ENCODE peak calls at places on chromosomes 6 and 20, in five cellular contexts. E is AG09309, W is MM.1S, Y is heart left ventricle, A is pancreas. F is an unnamed sample.

GRCh38 chr6:111875741-111876140 is 2.5 kb upstream of the FYN start:
- DNase-seq in Y (no peak), E (no peak), W (no peak), A (no peak), F (no peak)

GRCh38 chr6:63066053-63066704 is 145.1 kb upstream of the FKBP1C start:
- DNase-seq in W (peak), A (no peak), E (no peak), Y (no peak), F (no peak)

GRCh38 chr6:133631421-133631820 is 257.5 kb upstream of the TCF21 start:
- DNase-seq in A (no peak), Y (no peak), W (no peak), E (no peak), F (peak)

GRCh38 chr20:63639093-63639860 is 12.4 kb upstream of the GMEB2 start:
- DNase-seq in W (no peak), Y (peak), E (no peak), A (no peak), F (no peak)

GRCh38 chr6:11381801-11382513 is 149.5 kb upstream of the NEDD9 start:
- DNase-seq in A (no peak), Y (no peak), W (peak), E (no peak), F (no peak)

GRCh38 chr6:148251286-148251685 is 91.4 kb upstream of the SASH1 start:
- DNase-seq in A (no peak), W (no peak), Y (no peak), E (no peak), F (no peak)

GRCh38 chr20:43448748-43449535 is 8.8 kb upstream of the SRSF6 start:
- DNase-seq in E (no peak), Y (no peak), W (peak), A (no peak), F (no peak)

GRCh38 chr6:125670586-125670985 is 78.8 kb upstream of the HEY2 start:
- DNase-seq in W (no peak), E (no peak), A (no peak), Y (no peak), F (peak)

GRCh38 chr20:41497186-41497895 is 120.8 kb downstream of the CHD6 start:
- DNase-seq in E (no peak), W (no peak), A (no peak), Y (no peak), F (no peak)

GRCh38 chr6:93412452-93412851 is 6.9 kb downstream of the EPHA7 start:
- DNase-seq in Y (no peak), A (no peak), E (no peak), W (no peak), F (no peak)

GRCh38 chr6:143872211-143872610 is 7.9 kb downstream of the ZC2HC1B start:
- DNase-seq in E (no peak), W (peak), Y (no peak), A (no peak), F (no peak)

GRCh38 chr6:16949696-16950095 is 152.2 kb upstream of the STMND1 start:
- DNase-seq in W (no peak), A (no peak), E (peak), Y (no peak), F (no peak)

GRCh38 chr6:43113431-43114260 is 37.5 kb downstream of the PTK7 start:
- DNase-seq in W (no peak), A (no peak), Y (no peak), E (no peak), F (no peak)

GRCh38 chr20:19987046-19987445 is 30.1 kb upstream of the NAA20 start:
- DNase-seq in A (no peak), E (no peak), W (no peak), Y (no peak), F (no peak)

GRCh38 chr6:136598048-136598447 is 47.8 kb upstream of the MAP7 start:
- DNase-seq in A (no peak), Y (no peak), E (no peak), W (no peak), F (no peak)

GRCh38 chr20:50460608-50461268 is 49.4 kb upstream of the PTPN1 start:
- DNase-seq in A (peak), E (no peak), Y (peak), W (peak), F (no peak)

GRCh38 chr6:8556370-8557018 is 121.1 kb upstream of the SLC35B3 start:
- DNase-seq in Y (no peak), W (no peak), A (no peak), E (no peak), F (no peak)

GRCh38 chr6:135496805-135497411 is 632 bp downstream of the AHI1 start:
- DNase-seq in W (no peak), A (no peak), Y (no peak), E (no peak), F (no peak)

GRCh38 chr6:135499441-135500340 is 2.2 kb upstream of the AHI1 start:
- DNase-seq in E (no peak), A (no peak), W (no peak), Y (no peak), F (no peak)

GRCh38 chr6:135493218-135493961 is 4.2 kb downstream of the AHI1 start:
- DNase-seq in A (no peak), Y (no peak), E (no peak), W (no peak), F (no peak)

GRCh38 chr6:135498178-135498841 is 770 bp upstream of the AHI1 start:
- DNase-seq in A (peak), E (peak), W (peak), Y (no peak), F (peak)

GRCh38 chr6:135497412-135498177 is at the start of gene AHI1:
- DNase-seq in W (peak), Y (peak), A (peak), E (peak), F (peak)
- TF ChIP-seq CTCF in W (no peak), Y (peak), A (no peak), E (no peak), F (no peak)

GRCh38 chr6:88008821-88009220 is 38.8 kb upstream of the SPACA1 start:
- DNase-seq in E (no peak), W (no peak), A (no peak), Y (no peak), F (no peak)
- H3K4me3 ChIP-seq in E (no peak), W (no peak), A (no peak), Y (no peak), F (no peak)

GRCh38 chr6:14129572-14129971 is 12.0 kb downstream of the CD83 start:
- DNase-seq in Y (no peak), A (no peak), E (peak), W (peak), F (peak)
- TF ChIP-seq CTCF in Y (peak), A (no peak), E (peak), W (peak), F (peak)

DNA sequence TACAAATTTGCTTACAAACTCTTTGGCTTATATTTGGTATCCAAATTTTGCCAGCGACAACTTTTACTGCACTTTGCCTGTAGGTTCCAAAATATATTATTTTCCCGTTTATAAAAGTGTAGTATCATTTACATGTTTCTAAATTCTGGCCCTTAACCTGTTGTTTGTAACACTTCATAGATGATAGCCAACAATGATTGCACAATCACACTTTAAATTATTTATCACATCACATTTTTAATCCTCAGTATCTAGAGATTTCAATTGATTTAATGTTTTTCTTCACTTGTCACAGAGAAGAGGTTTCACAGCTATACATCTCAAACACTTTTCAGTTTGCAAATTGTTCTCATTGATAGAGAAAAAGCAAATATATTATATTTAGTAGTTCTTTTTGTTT is 1151.2 kb upstream of the EYS start:
- DNase-seq in Y (no peak), A (no peak), W (no peak), E (no peak), F (no peak)
- H3K4me3 ChIP-seq in Y (no peak), A (no peak), W (no peak), E (no peak), F (no peak)

DNA sequence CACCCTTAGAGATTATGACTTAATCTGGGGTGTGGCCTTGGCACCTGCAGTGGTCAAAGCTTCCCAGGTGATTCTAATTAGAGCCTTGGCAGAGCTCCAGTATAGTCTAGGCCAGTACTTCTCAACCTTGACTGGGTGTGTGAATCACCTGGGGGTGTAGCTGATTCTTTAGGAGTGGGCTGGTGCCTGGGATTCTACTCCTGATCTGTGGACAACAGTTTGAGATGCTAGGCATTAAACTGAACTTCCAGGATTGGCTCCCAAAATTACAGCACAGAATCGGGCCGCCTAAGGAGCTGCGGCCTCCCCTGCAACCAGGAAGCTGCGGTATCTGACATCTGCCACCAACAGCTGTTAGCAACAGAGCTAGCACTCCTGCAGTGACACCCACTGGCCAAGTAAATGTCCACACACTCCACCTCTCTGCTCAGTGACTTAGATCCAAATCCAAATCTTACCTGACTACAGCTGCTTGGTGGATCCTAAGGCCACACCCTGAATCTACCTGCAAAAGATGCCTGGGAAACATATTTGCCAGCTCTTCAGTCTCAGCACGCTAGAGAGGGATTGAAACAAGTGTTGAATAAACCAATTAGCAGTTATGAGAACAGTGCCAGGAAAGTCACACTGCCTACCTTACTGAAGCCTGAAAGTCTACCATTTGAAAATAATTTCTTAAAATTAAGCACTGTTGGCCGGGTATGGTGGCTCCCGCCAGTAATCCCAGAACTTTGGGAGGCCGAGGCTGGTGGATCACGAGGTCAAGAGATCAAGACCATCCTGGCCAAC is 126.7 kb downstream of the UNC5CL start:
- DNase-seq in W (peak), Y (no peak), A (no peak), E (no peak), F (no peak)
- TF ChIP-seq CTCF in W (peak), Y (peak), A (peak), E (peak), F (peak)

DNA sequence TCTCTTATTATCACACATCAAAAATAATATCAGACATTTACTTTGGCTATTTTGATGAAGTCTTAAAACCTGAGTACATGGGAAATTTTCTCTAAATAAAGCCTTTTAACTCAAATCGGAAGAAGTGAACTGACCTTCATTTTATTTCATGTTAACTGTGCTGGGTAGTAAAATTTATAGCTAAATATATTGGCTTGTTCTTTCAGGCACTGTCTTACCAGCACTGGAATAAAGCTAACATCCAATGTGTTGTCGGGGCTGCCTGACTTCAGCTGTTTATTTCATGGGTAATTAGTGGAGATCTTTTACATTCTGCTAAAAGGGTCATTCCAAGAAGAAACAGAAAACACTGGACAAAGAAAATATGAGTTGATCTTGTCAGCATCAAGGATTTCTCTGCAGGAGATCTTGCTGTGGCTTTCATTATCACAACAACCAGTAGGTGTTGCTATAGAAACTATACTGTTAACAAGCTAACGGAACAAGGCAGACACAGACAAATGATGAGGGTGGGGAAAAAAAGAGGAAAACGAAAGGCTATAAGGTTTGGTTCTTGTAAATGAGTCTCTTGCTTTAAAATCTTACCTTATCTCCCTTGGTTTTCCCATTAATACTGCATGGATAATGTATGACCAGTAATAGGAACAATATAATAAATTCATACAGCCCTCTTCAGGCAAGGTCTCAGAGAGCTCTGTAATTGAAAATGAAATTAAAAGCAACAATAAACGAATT is 206.9 kb downstream of the SIM1 start:
- DNase-seq in Y (no peak), E (no peak), W (no peak), A (no peak), F (no peak)
- H3K4me3 ChIP-seq in Y (no peak), E (no peak), W (no peak), A (no peak), F (no peak)

F was measured in retinal pigment epithelial cell.